ENCODE peak calls at places on chromosomes 1 and 21, in four cellular contexts. X is bronchial epithelial cell, J is pancreas, I is body of pancreas. L is an unnamed sample.

GRCh38 chr1:15089244-15089992 is 64.1 kb upstream of the TMEM51 start:
- DNase-seq in X (peak; percentile 34), I (peak; percentile 32), J (no peak), L (no peak)

GRCh38 chr1:103191327-103191726 is 83.0 kb upstream of the COL11A1 start:
- DNase-seq in I (no peak), X (no peak), J (no peak), L (no peak)

GRCh38 chr1:222994506-222995229 is 148.4 kb downstream of the TLR5 start:
- DNase-seq in I (no peak), J (no peak), X (peak; percentile 83), L (no peak)

GRCh38 chr1:29706936-29707335 is 470.6 kb downstream of the PTPRU start:
- DNase-seq in I (peak; percentile 26), X (no peak), J (peak; percentile 9), L (no peak)

GRCh38 chr1:90835661-90836344 is 118.7 kb upstream of the BARHL2 start:
- DNase-seq in J (no peak), X (no peak), I (no peak), L (no peak)

GRCh38 chr1:42742141-42742540 is 2.1 kb upstream of the CLDN19 start:
- DNase-seq in I (no peak), J (no peak), X (no peak), L (no peak)

GRCh38 chr21:42652527-42653491 is 612 bp upstream of the PDE9A start:
- DNase-seq in I (peak; percentile 81), J (peak; percentile 58), X (no peak), L (peak; percentile 76)

GRCh38 chr1:115630342-115630741 is 11.4 kb upstream of the VANGL1 start:
- DNase-seq in J (no peak), X (no peak), I (no peak), L (no peak)

GRCh38 chr1:113617438-113618141 is 141.7 kb downstream of the PHTF1 start:
- DNase-seq in X (peak; percentile 44), I (no peak), J (no peak), L (no peak)

GRCh38 chr1:245788886-245789285 is 634.1 kb downstream of the KIF26B start:
- DNase-seq in X (no peak), J (no peak), I (no peak), L (no peak)
- H3K27me3 ChIP-seq in X (no peaks in the 10 kb centered on the region), J (no peaks in the 10 kb centered on the region), I (no peaks in the 10 kb centered on the region), L (no peaks in the 10 kb centered on the region)

GRCh38 chr1:44423706-44424546 is 18.9 kb downstream of the RNF220 start:
- DNase-seq in X (peak; percentile 89), J (peak; percentile 78), I (peak; percentile 87), L (peak; percentile 65)

GRCh38 chr1:44421374-44422028 is 16.4 kb downstream of the RNF220 start:
- DNase-seq in I (no peak), X (peak; percentile 58), J (no peak), L (no peak)

GRCh38 chr1:44420535-44420934 is 15.5 kb downstream of the RNF220 start:
- DNase-seq in I (no peak), X (no peak), J (no peak), L (no peak)

GRCh38 chr1:44422161-44422560 is 17.1 kb downstream of the RNF220 start:
- DNase-seq in X (no peak), I (no peak), J (no peak), L (no peak)

GRCh38 chr1:44425327-44426082 is 20.4 kb downstream of the RNF220 start:
- DNase-seq in X (no peak), I (no peak), J (no peak), L (no peak)
- H3K27me3 ChIP-seq in X (peaks cover 15% of the 10 kb centered on the region), I (no peaks in the 10 kb centered on the region), J (peaks cover 18% of the 10 kb centered on the region), L (no peaks in the 10 kb centered on the region)

GRCh38 chr21:45528028-45528705 is 14.1 kb downstream of the SLC19A1 start:
- DNase-seq in I (no peak), X (no peak), J (no peak), L (no peak)
- H3K27me3 ChIP-seq in I (no peaks in the 10 kb centered on the region), X (no peaks in the 10 kb centered on the region), J (no peaks in the 10 kb centered on the region), L (no peaks in the 10 kb centered on the region)

DNA sequence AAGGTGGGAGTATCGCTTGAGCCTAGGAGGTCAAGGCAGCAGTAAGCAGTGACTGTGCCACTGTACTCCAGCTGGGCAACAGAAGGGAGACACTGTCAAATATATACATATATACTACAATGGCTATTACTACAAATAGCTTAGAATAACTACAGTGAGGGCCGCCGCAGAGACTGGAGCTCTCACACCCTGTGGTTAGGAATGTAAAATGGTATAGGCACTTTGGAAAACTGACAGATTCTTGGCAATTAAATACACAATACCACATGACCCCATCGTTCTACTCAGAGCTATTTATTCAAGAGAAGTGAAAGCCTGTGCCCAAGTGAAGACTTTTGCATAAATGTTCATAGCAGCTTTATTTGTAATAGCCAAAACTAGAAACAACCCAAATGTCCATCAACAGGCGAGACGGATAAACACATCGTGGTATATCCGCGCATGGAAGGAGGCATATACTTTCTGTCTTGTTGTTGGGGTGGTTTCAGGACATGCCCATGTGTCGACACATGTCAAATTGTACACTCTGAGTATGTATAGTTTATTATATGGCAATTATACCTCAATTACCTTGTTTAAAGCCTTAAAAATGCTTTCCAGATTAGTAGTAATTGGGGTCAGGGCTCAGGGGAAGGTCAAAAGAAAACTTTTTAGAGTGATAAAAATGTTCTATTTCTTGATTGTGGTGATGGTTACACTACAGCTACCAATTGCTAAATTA is 123.4 kb downstream of the RIPK4 start:
- DNase-seq in X (no peak), I (no peak), J (no peak), L (no peak)
- H3K27me3 ChIP-seq in X (no peaks in the 10 kb centered on the region), I (no peaks in the 10 kb centered on the region), J (no peaks in the 10 kb centered on the region), L (no peaks in the 10 kb centered on the region)

GRCh38 chr1:27572679-27573426 is 31.1 kb downstream of the AHDC1 start:
- DNase-seq in J (no peak), X (no peak), I (no peak), L (peak; percentile 75)
- H3K27me3 ChIP-seq in J (no peaks in the 10 kb centered on the region), X (no peaks in the 10 kb centered on the region), I (no peaks in the 10 kb centered on the region), L (no peaks in the 10 kb centered on the region)